ENCODE peak calls at places on chromosome 16, in five cellular contexts. U is endodermal cell, W is RPMI7951, D is foreskin fibroblast, N is naive B cell. L is an unnamed sample.

GRCh38 chr16:10003486-10003885 is 178.7 kb downstream of the GRIN2A start:
- DNase-seq in N (no peak), U (no peak), D (no peak), W (no peak), L (no peak)

GRCh38 chr16:804193-805048 is 3.9 kb upstream of the GNG13 start:
- DNase-seq in D (no peak), N (no peak), W (no peak), U (no peak), L (no peak)

GRCh38 chr16:58842156-58842555 is 108.0 kb upstream of the GOT2 start:
- DNase-seq in N (no peak), D (no peak), U (no peak), W (no peak), L (no peak)

GRCh38 chr16:4404967-4405696 is 11.3 kb downstream of the CORO7 start:
- DNase-seq in U (no peak), W (no peak), D (no peak), N (no peak), L (no peak)

GRCh38 chr16:77833906-77834599 is 45.7 kb downstream of the VAT1L start:
- DNase-seq in W (peak; percentile 92), N (no peak), U (peak; percentile 84), D (peak; percentile 25), L (no peak)

GRCh38 chr16:80122155-80122554 is 418.6 kb upstream of the DYNLRB2 start:
- DNase-seq in U (no peak), N (no peak), W (peak; percentile 13), D (peak; percentile 71), L (no peak)

GRCh38 chr16:77499373-77500285 is 64.8 kb upstream of the ADAMTS18 start:
- DNase-seq in D (peak; percentile 50), N (no peak), U (peak; percentile 47), W (peak; percentile 33), L (no peak)

GRCh38 chr16:84115919-84116719 is 623 bp downstream of the MBTPS1 start:
- DNase-seq in W (peak; percentile 39), D (peak; percentile 52), U (no peak), N (no peak), L (no peak)

GRCh38 chr16:88503374-88503770 is 50.3 kb downstream of the ZFPM1 start:
- DNase-seq in U (no peak), W (no peak), N (no peak), D (peak; percentile 25), L (no peak)

GRCh38 chr16:89658221-89658879 is 714 bp downstream of the SPATA33 start:
- DNase-seq in U (peak; percentile 67), W (no peak), N (no peak), D (peak; percentile 25), L (no peak)

GRCh38 chr16:55968221-55968620 is 93.0 kb upstream of the CES5A start:
- DNase-seq in U (no peak), N (no peak), D (no peak), W (no peak), L (no peak)

GRCh38 chr16:75682308-75682707 is 5.5 kb upstream of the CPHXL2 start:
- DNase-seq in N (no peak), U (no peak), W (no peak), D (no peak), L (no peak)

GRCh38 chr16:19008245-19008644 is 24.5 kb downstream of the TMC7 start:
- DNase-seq in D (peak; percentile 78), W (peak; percentile 97), N (no peak), U (no peak), L (no peak)

GRCh38 chr16:69118468-69118867 is 13.0 kb downstream of the HAS3 start:
- DNase-seq in N (no peak), D (no peak), W (no peak), U (no peak), L (no peak)

GRCh38 chr16:48596326-48596725 is 13.7 kb downstream of the N4BP1 start:
- DNase-seq in N (no peak), W (no peak), D (no peak), U (no peak), L (peak; percentile 18)

GRCh38 chr16:6643083-6643686 is 689.5 kb upstream of the RBFOX1 start:
- DNase-seq in N (peak; percentile 4), U (peak; percentile 88), W (peak; percentile 51), D (peak; percentile 68), L (no peak)

GRCh38 chr16:27579086-27579980 is 29.4 kb downstream of the KATNIP start:
- DNase-seq in W (peak; percentile 39), U (no peak), D (peak; percentile 53), N (no peak), L (no peak)

GRCh38 chr16:3876695-3877094 is 3.8 kb downstream of the CREBBP start:
- DNase-seq in U (no peak), D (peak; percentile 63), N (no peak), W (no peak), L (no peak)

GRCh38 chr16:78249056-78249455 is 149.6 kb downstream of the WWOX start:
- DNase-seq in U (peak; percentile 85), D (no peak), W (no peak), N (no peak), L (no peak)

GRCh38 chr16:53458623-53459022 is 24.4 kb downstream of the RBL2 start:
- DNase-seq in W (no peak), N (no peak), U (no peak), D (no peak), L (no peak)

GRCh38 chr16:31712064-31712540 is 161.5 kb upstream of the ZNF267 start:
- DNase-seq in W (no peak), D (no peak), U (no peak), N (no peak), L (no peak)

GRCh38 chr16:11989238-11990160 is 13.0 kb downstream of the SNX29 start:
- DNase-seq in N (no peak), W (no peak), D (no peak), U (no peak), L (peak; percentile 21)

GRCh38 chr16:14608604-14609003 is 21.5 kb downstream of the PARN start:
- DNase-seq in N (no peak), W (peak; percentile 10), D (no peak), U (no peak), L (no peak)

GRCh38 chr16:22848451-22848850 is 34.5 kb downstream of the HS3ST2 start:
- DNase-seq in N (no peak), D (no peak), U (peak; percentile 45), W (no peak), L (no peak)

GRCh38 chr16:30764086-30764485 is 2.0 kb downstream of the RNF40 start:
- DNase-seq in U (no peak), W (no peak), D (no peak), N (no peak), L (no peak)

GRCh38 chr16:1054660-1055556 is 17.6 kb upstream of the SSTR5 start:
- DNase-seq in W (peak; percentile 14), U (peak; percentile 90), N (no peak), D (peak; percentile 79), L (no peak)

GRCh38 chr16:25012525-25012991 is 2.6 kb downstream of the ARHGAP17 start:
- DNase-seq in U (no peak), N (no peak), D (peak; percentile 92), W (peak; percentile 72), L (no peak)

GRCh38 chr16:5916711-5917191 is 819.2 kb upstream of the EEF2KMT start:
- DNase-seq in U (peak; percentile 82), W (no peak), N (no peak), D (no peak), L (no peak)